ENCODE peak calls at places on chromosomes 13 and 19, in seven cellular contexts. A, P, Q, J, D, L and E are unnamed samples.

GRCh38 chr13:65656740-65657329 is 1573.3 kb downstream of the PCDH9 start:
- DNase-seq in A (peak), P (no peak), Q (no peak), J (no peak), D (peak), L (peak), E (no peak)

GRCh38 chr19:4456843-4457653 is 546 bp downstream of the UBXN6 start:
- DNase-seq in A (peak), P (no peak), Q (peak), J (peak), D (peak), L (peak), E (no peak)

GRCh38 chr19:47330466-47330869 is 1.5 kb upstream of the C5AR2 start:
- DNase-seq in A (peak), P (no peak), Q (no peak), J (no peak), D (no peak), L (no peak), E (no peak)

GRCh38 chr19:4277051-4277700 is 1.9 kb upstream of the SHD start:
- DNase-seq in A (no peak), P (no peak), Q (no peak), J (no peak), D (peak), L (no peak), E (no peak)

GRCh38 chr13:47499358-47500150 is 501.5 kb downstream of the SUCLA2 start:
- DNase-seq in A (peak), P (peak), Q (no peak), J (no peak), D (no peak), L (peak), E (peak)

GRCh38 chr19:17311455-17312248 is 2.3 kb downstream of the DDA1 start:
- DNase-seq in A (peak), P (no peak), Q (peak), J (no peak), D (no peak), L (peak), E (no peak)

GRCh38 chr19:58346961-58347929 is 6.0 kb downstream of the A1BG start:
- DNase-seq in A (peak), P (no peak), Q (no peak), J (peak), D (peak), L (peak), E (no peak)

GRCh38 chr19:45296365-45296764 is 26.3 kb downstream of the CKM start:
- DNase-seq in A (no peak), P (no peak), Q (no peak), J (no peak), D (no peak), L (no peak), E (no peak)

GRCh38 chr13:113203507-113204377 is 4.7 kb downstream of the PCID2 start:
- DNase-seq in A (no peak), P (no peak), Q (no peak), J (no peak), D (no peak), L (no peak), E (no peak)

GRCh38 chr19:5361407-5361806 is 20.8 kb upstream of the PTPRS start:
- DNase-seq in A (no peak), P (no peak), Q (no peak), J (peak), D (no peak), L (no peak), E (no peak)

GRCh38 chr19:13790354-13790753 is 4.9 kb upstream of the ZSWIM4 start:
- DNase-seq in A (no peak), P (peak), Q (no peak), J (no peak), D (no peak), L (peak), E (no peak)

GRCh38 chr13:71661921-71662320 is 205.1 kb downstream of the DACH1 start:
- DNase-seq in A (peak), P (no peak), Q (no peak), J (no peak), D (no peak), L (peak), E (peak)

GRCh38 chr19:18596752-18597157 is 8.2 kb downstream of the REX1BD start:
- DNase-seq in A (no peak), P (no peak), Q (peak), J (peak), D (peak), L (no peak), E (no peak)

GRCh38 chr19:45514376-45515051 is 7.2 kb downstream of the VASP start:
- DNase-seq in A (no peak), P (no peak), Q (peak), J (peak), D (no peak), L (no peak), E (no peak)

GRCh38 chr13:99517577-99517976 is 16.3 kb downstream of the TM9SF2 start:
- DNase-seq in A (no peak), P (no peak), Q (no peak), J (no peak), D (no peak), L (no peak), E (no peak)

GRCh38 chr19:6086081-6086858 is 24.0 kb downstream of the RFX2 start:
- DNase-seq in A (peak), P (no peak), Q (no peak), J (no peak), D (no peak), L (peak), E (no peak)

GRCh38 chr13:59843040-59843439 is 320.7 kb downstream of the DIAPH3 start:
- DNase-seq in A (no peak), P (no peak), Q (no peak), J (no peak), D (peak), L (no peak), E (no peak)

GRCh38 chr13:110485604-110486003 is 75.9 kb downstream of the RAB20 start:
- DNase-seq in A (peak), P (no peak), Q (no peak), J (peak), D (peak), L (peak), E (no peak)

GRCh38 chr13:113918981-113919646 is 54.8 kb downstream of the C13orf46 start:
- DNase-seq in A (no peak), P (no peak), Q (no peak), J (no peak), D (no peak), L (no peak), E (no peak)

GRCh38 chr19:40807147-40808020 is 8.4 kb downstream of the EGLN2 start:
- DNase-seq in A (no peak), P (no peak), Q (peak), J (no peak), D (peak), L (no peak), E (no peak)

GRCh38 chr13:112510002-112510780 is 77.8 kb downstream of the TUBGCP3 start:
- DNase-seq in A (peak), P (peak), Q (no peak), J (no peak), D (peak), L (peak), E (no peak)

GRCh38 chr13:45179428-45179827 is 21.4 kb downstream of the KCTD4 start:
- DNase-seq in A (peak), P (no peak), Q (no peak), J (no peak), D (no peak), L (peak), E (no peak)

GRCh38 chr19:43432866-43433673 is 18.4 kb downstream of the TEX101 start:
- DNase-seq in A (peak), P (no peak), Q (peak), J (peak), D (peak), L (peak), E (no peak)

GRCh38 chr13:50760751-50761150 is 82.7 kb downstream of the DLEU7 start:
- DNase-seq in A (no peak), P (no peak), Q (no peak), J (no peak), D (no peak), L (no peak), E (no peak)

GRCh38 chr19:42069619-42070293 is at the start of gene GRIK5:
- DNase-seq in A (no peak), P (no peak), Q (no peak), J (peak), D (peak), L (no peak), E (no peak)

GRCh38 chr19:40745402-40745780 is 4.9 kb downstream of the ACTMAP start:
- DNase-seq in A (peak), P (no peak), Q (no peak), J (no peak), D (no peak), L (peak), E (no peak)

GRCh38 chr19:46579286-46579944 is 21.7 kb upstream of the CALM3 start:
- DNase-seq in A (no peak), P (no peak), Q (no peak), J (no peak), D (peak), L (no peak), E (no peak)

GRCh38 chr19:1608414-1609391 is 3.4 kb upstream of the UQCR11 start:
- DNase-seq in A (peak), P (no peak), Q (no peak), J (no peak), D (peak), L (no peak), E (no peak)
- TF ChIP-seq CTCF in A (no peak), P (no peak), Q (no peak), J (no peak), D (no peak), L (no peak), E (no peak)

DNA sequence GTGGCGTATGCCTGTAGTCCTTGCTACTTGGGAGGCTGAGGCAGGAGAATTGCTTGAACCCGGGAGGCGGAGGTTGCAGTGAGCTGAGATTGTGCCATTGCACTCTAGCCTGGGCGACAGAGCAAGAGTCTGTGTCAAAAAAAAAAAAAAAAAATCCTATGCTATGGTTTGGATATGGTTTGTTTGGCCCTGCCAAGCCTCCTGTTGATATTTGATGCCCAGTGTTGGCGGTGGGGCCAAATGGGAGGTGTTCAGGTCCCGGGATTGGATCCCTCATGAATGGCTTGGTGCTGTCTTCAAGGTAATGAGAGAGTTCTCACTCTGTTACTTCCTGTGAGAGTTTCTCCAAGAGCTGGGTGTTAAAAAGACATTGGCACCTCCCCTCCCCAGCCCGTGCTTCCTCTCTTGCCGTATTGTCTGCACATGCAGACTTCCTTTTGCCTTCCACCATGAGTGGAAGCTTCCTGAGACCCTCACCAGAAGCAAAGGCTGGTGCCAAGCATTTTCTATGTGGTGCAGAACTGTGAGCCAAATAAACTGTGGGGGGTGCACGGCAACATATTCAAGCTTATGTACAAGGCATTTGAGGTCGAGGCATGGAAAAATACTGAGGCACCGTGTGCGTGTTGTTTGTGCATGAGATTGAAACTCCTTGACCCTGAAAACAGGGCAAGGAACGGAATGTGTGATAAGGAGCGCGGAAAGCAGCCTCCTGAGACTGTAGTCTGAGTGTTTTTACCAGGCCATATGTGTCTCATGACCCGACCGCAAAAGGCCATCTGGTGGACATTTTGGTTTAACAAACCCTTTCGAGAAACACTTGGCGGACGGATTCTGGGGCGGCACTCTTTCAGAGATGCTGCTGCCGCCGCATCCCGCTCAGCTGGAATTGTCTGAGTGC is 7.3 kb downstream of the SIGLEC9 start:
- DNase-seq in A (peak), P (no peak), Q (no peak), J (no peak), D (peak), L (no peak), E (no peak)
- TF ChIP-seq CTCF in A (no peak), P (no peak), Q (no peak), J (no peak), D (no peak), L (no peak), E (no peak)

GRCh38 chr13:20142019-20142926 is 18.6 kb downstream of the GJA3 start:
- DNase-seq in A (no peak), P (no peak), Q (no peak), J (no peak), D (peak), L (no peak), E (no peak)

GRCh38 chr13:20140487-20140886 is 20.4 kb downstream of the GJA3 start:
- DNase-seq in A (no peak), P (no peak), Q (no peak), J (no peak), D (no peak), L (no peak), E (no peak)

GRCh38 chr13:20144141-20144850 is 16.6 kb downstream of the GJA3 start:
- DNase-seq in A (no peak), P (no peak), Q (no peak), J (no peak), D (no peak), L (no peak), E (no peak)

GRCh38 chr13:20142927-20143480 is 17.8 kb downstream of the GJA3 start:
- DNase-seq in A (no peak), P (no peak), Q (no peak), J (no peak), D (no peak), L (no peak), E (no peak)

GRCh38 chr13:20141238-20142018 is 19.4 kb downstream of the GJA3 start:
- DNase-seq in A (no peak), P (no peak), Q (no peak), J (no peak), D (no peak), L (no peak), E (no peak)
- TF ChIP-seq CTCF in A (no peak), P (no peak), Q (no peak), J (no peak), D (no peak), L (no peak), E (no peak)

DNA sequence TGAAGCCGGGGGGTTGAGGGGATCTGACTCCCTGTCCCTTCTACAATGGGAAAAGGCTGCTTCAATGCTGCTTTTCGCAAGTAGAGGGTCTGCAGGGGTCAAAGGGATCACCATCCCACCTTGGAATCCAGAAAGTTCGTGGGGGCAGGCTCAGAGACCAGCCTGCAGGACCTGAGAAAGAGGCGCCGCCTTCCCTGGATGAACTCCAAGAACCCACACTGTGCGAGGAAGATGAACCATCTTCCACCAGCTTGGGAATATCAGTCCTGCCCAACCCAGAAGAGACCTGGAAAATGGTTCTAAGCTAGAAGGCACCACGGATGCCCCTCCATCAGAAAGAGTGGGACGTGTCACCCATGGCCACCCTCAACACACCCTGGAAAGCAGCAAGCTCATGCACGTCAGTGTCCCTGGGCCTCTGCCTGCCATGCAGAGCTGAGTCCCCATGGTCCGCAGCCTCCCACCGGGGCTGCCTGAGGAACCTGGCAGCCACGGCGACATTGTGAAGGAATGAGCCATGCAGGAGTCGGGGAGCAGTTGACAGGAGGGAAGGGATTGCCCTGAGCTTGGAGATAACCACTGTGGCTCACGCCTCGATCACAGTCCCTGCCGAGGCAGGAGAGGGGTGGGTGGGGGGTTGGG is 14.6 kb downstream of the RAB3D start:
- DNase-seq in A (no peak), P (no peak), Q (no peak), J (no peak), D (no peak), L (no peak), E (no peak)
- TF ChIP-seq CTCF in A (no peak), P (no peak), Q (no peak), J (no peak), D (no peak), L (no peak), E (no peak)

GRCh38 chr13:23817833-23818232 is 71.4 kb downstream of the MIPEP start:
- DNase-seq in A (no peak), P (no peak), Q (no peak), J (no peak), D (no peak), L (no peak), E (no peak)
- TF ChIP-seq CTCF in A (no peak), P (no peak), Q (no peak), J (no peak), D (no peak), L (no peak), E (no peak)

GRCh38 chr19:51926426-51926783 is 867 bp upstream of the ZNF613 start:
- DNase-seq in A (no peak), P (no peak), Q (no peak), J (no peak), D (no peak), L (no peak), E (no peak)

GRCh38 chr19:51931921-51932320 is 4.6 kb downstream of the ZNF613 start:
- DNase-seq in A (no peak), P (no peak), Q (no peak), J (no peak), D (peak), L (no peak), E (no peak)

GRCh38 chr19:51927859-51928258 is 587 bp downstream of the ZNF613 start:
- DNase-seq in A (no peak), P (no peak), Q (peak), J (no peak), D (no peak), L (no peak), E (no peak)

GRCh38 chr19:51921949-51922348 is 5.3 kb upstream of the ZNF613 start:
- DNase-seq in A (peak), P (no peak), Q (peak), J (no peak), D (no peak), L (no peak), E (no peak)

GRCh38 chr19:51926784-51927741 is at the start of gene ZNF613:
- DNase-seq in A (peak), P (peak), Q (peak), J (peak), D (peak), L (peak), E (peak)
- TF ChIP-seq CTCF in A (peak), P (peak), Q (no peak), J (peak), D (peak), L (peak), E (peak)